ENCODE peak calls at places on chromosomes 12 and 14, in ten cellular contexts. M, T, K, D, Q, R, P, E, X and J are unnamed samples.

GRCh38 chr12:67578976-67579661 is 69.4 kb upstream of the DYRK2 start:
- DNase-seq in K (no peak), X (no peak), P (no peak), T (no peak), Q (no peak), D (no peak), E (no peak), M (no peak), R (no peak), J (no peak)

GRCh38 chr12:92529944-92530343 is 172.8 kb upstream of the PLEKHG7 start:
- DNase-seq in K (no peak), E (no peak), M (no peak), X (no peak), Q (no peak), T (no peak), P (no peak), R (no peak), D (no peak), J (no peak)

GRCh38 chr14:59869381-59870255 is 958 bp downstream of the RTN1 start:
- DNase-seq in P (no peak), R (no peak), T (no peak), E (no peak), M (no peak), K (no peak), D (no peak), X (peak), Q (peak), J (peak)

GRCh38 chr14:31118892-31119291 is 88.7 kb downstream of the HECTD1 start:
- DNase-seq in P (no peak), K (no peak), Q (no peak), E (no peak), T (no peak), X (no peak), M (no peak), D (no peak), R (no peak), J (no peak)

GRCh38 chr14:56004807-56005579 is 113.2 kb upstream of the PELI2 start:
- DNase-seq in M (no peak), K (peak), R (no peak), T (peak), X (no peak), P (no peak), D (peak), Q (no peak), E (peak), J (no peak)

GRCh38 chr12:132788375-132789098 is 26.9 kb upstream of the ANKLE2 start:
- DNase-seq in R (no peak), X (no peak), Q (no peak), D (no peak), M (no peak), P (no peak), E (no peak), K (no peak), T (no peak), J (no peak)

GRCh38 chr12:109121346-109121880 is 5.0 kb downstream of the ACACB start:
- DNase-seq in K (no peak), D (no peak), R (no peak), P (no peak), X (no peak), M (no peak), Q (no peak), E (no peak), T (no peak), J (no peak)

GRCh38 chr12:56602239-56602638 is 27.9 kb downstream of the BAZ2A start:
- DNase-seq in K (no peak), D (no peak), M (no peak), E (no peak), Q (no peak), P (no peak), R (no peak), X (no peak), T (no peak), J (no peak)

GRCh38 chr14:69818760-69819191 is 21.7 kb upstream of the SLC10A1 start:
- DNase-seq in K (peak), R (peak), P (no peak), T (peak), E (peak), X (peak), D (peak), Q (no peak), M (no peak), J (peak)

GRCh38 chr14:44649056-44649455 is 142.0 kb upstream of the FSCB start:
- DNase-seq in D (no peak), M (no peak), P (no peak), R (no peak), T (no peak), X (no peak), K (no peak), Q (no peak), E (no peak), J (no peak)

GRCh38 chr14:52853522-52853854 is 62.1 kb upstream of the GNPNAT1 start:
- DNase-seq in K (no peak), M (no peak), P (no peak), R (no peak), T (no peak), X (no peak), D (no peak), E (no peak), Q (no peak), J (no peak)

GRCh38 chr14:67387195-67387594 is 24.8 kb downstream of the PLEK2 start:
- DNase-seq in M (no peak), Q (no peak), E (no peak), R (no peak), K (no peak), P (no peak), D (no peak), T (no peak), X (no peak), J (no peak)